ENCODE peak calls at places on chromosomes 3 and 15, in six cellular contexts. One of them, this sample, is unnamed.

GRCh38 chr15:29090617-29091466 is 178.8 kb downstream of the NSMCE3 start:
- DNase-seq in effector CD4-positive, alpha-beta T cell: peak
- DNase-seq in neuronal stem cell: no peak
- DNase-seq in CD4-positive, alpha-beta T cell: peak
- DNase-seq in iPS-NIHi11: peak
- DNase-seq in posterior vena cava: peak
- DNase-seq in this sample: no peak

GRCh38 chr15:60362318-60363023 is 35.3 kb downstream of the ANXA2 start:
- DNase-seq in effector CD4-positive, alpha-beta T cell: no peak
- DNase-seq in neuronal stem cell: no peak
- DNase-seq in CD4-positive, alpha-beta T cell: no peak
- DNase-seq in iPS-NIHi11: no peak
- DNase-seq in posterior vena cava: no peak
- DNase-seq in this sample: no peak

GRCh38 chr15:47897525-47897924 is 180.2 kb downstream of the SEMA6D start:
- DNase-seq in effector CD4-positive, alpha-beta T cell: no peak
- DNase-seq in neuronal stem cell: no peak
- DNase-seq in CD4-positive, alpha-beta T cell: no peak
- DNase-seq in iPS-NIHi11: no peak
- DNase-seq in posterior vena cava: no peak
- DNase-seq in this sample: no peak

GRCh38 chr3:33557829-33558228 is 117.6 kb upstream of the UBP1 start:
- DNase-seq in effector CD4-positive, alpha-beta T cell: no peak
- DNase-seq in neuronal stem cell: no peak
- DNase-seq in CD4-positive, alpha-beta T cell: no peak
- DNase-seq in iPS-NIHi11: no peak
- DNase-seq in posterior vena cava: no peak
- DNase-seq in this sample: no peak

GRCh38 chr3:112470791-112471190 is 28.5 kb downstream of the BTLA start:
- DNase-seq in effector CD4-positive, alpha-beta T cell: no peak
- DNase-seq in neuronal stem cell: no peak
- DNase-seq in CD4-positive, alpha-beta T cell: no peak
- DNase-seq in iPS-NIHi11: no peak
- DNase-seq in posterior vena cava: no peak
- DNase-seq in this sample: no peak

GRCh38 chr15:72203507-72203837 is 5.9 kb upstream of the GRAMD2A start:
- DNase-seq in effector CD4-positive, alpha-beta T cell: no peak
- DNase-seq in neuronal stem cell: no peak
- DNase-seq in CD4-positive, alpha-beta T cell: no peak
- DNase-seq in iPS-NIHi11: no peak
- DNase-seq in posterior vena cava: no peak
- DNase-seq in this sample: peak

GRCh38 chr3:45657853-45658252 is 31.3 kb upstream of the SACM1L start:
- DNase-seq in effector CD4-positive, alpha-beta T cell: no peak
- DNase-seq in neuronal stem cell: no peak
- DNase-seq in CD4-positive, alpha-beta T cell: no peak
- DNase-seq in iPS-NIHi11: no peak
- DNase-seq in posterior vena cava: no peak
- DNase-seq in this sample: no peak

GRCh38 chr3:39466988-39467387 is 492 bp upstream of the MOBP start:
- DNase-seq in effector CD4-positive, alpha-beta T cell: no peak
- DNase-seq in neuronal stem cell: no peak
- DNase-seq in CD4-positive, alpha-beta T cell: no peak
- DNase-seq in iPS-NIHi11: no peak
- DNase-seq in posterior vena cava: no peak
- DNase-seq in this sample: no peak

GRCh38 chr3:14989943-14990753 is 42.8 kb downstream of the NR2C2 start:
- DNase-seq in effector CD4-positive, alpha-beta T cell: no peak
- DNase-seq in neuronal stem cell: no peak
- DNase-seq in CD4-positive, alpha-beta T cell: no peak
- DNase-seq in iPS-NIHi11: peak
- DNase-seq in posterior vena cava: no peak
- DNase-seq in this sample: peak

GRCh38 chr3:52446631-52447511 is 2.0 kb upstream of the SEMA3G start:
- DNase-seq in effector CD4-positive, alpha-beta T cell: peak
- DNase-seq in neuronal stem cell: peak
- DNase-seq in CD4-positive, alpha-beta T cell: peak
- DNase-seq in iPS-NIHi11: peak
- DNase-seq in posterior vena cava: no peak
- DNase-seq in this sample: peak

GRCh38 chr3:102718651-102719050 is 283.8 kb downstream of the ZPLD1 start:
- DNase-seq in effector CD4-positive, alpha-beta T cell: no peak
- DNase-seq in neuronal stem cell: no peak
- DNase-seq in CD4-positive, alpha-beta T cell: no peak
- DNase-seq in iPS-NIHi11: no peak
- DNase-seq in posterior vena cava: no peak
- DNase-seq in this sample: no peak

GRCh38 chr3:42807929-42808328 is 1.3 kb upstream of the ACKR2 start:
- DNase-seq in effector CD4-positive, alpha-beta T cell: no peak
- DNase-seq in neuronal stem cell: no peak
- DNase-seq in CD4-positive, alpha-beta T cell: no peak
- DNase-seq in iPS-NIHi11: no peak
- DNase-seq in posterior vena cava: no peak
- DNase-seq in this sample: no peak

GRCh38 chr3:50658416-50658815 is 16.3 kb upstream of the DOCK3 start:
- DNase-seq in effector CD4-positive, alpha-beta T cell: no peak
- DNase-seq in neuronal stem cell: no peak
- DNase-seq in CD4-positive, alpha-beta T cell: no peak
- DNase-seq in iPS-NIHi11: no peak
- DNase-seq in posterior vena cava: peak
- DNase-seq in this sample: no peak

GRCh38 chr3:4524423-4524769 is 31.2 kb downstream of the ITPR1 start:
- DNase-seq in effector CD4-positive, alpha-beta T cell: no peak
- DNase-seq in neuronal stem cell: no peak
- DNase-seq in CD4-positive, alpha-beta T cell: no peak
- DNase-seq in iPS-NIHi11: no peak
- DNase-seq in posterior vena cava: no peak
- DNase-seq in this sample: peak

GRCh38 chr15:48888836-48889235 is 10.9 kb downstream of the EID1 start:
- DNase-seq in effector CD4-positive, alpha-beta T cell: no peak
- DNase-seq in neuronal stem cell: no peak
- DNase-seq in CD4-positive, alpha-beta T cell: no peak
- DNase-seq in iPS-NIHi11: no peak
- DNase-seq in posterior vena cava: no peak
- DNase-seq in this sample: no peak

GRCh38 chr3:184003187-184003967 is 14.3 kb downstream of the ABCC5 start:
- DNase-seq in effector CD4-positive, alpha-beta T cell: no peak
- DNase-seq in neuronal stem cell: no peak
- DNase-seq in CD4-positive, alpha-beta T cell: no peak
- DNase-seq in iPS-NIHi11: no peak
- DNase-seq in posterior vena cava: no peak
- DNase-seq in this sample: no peak

GRCh38 chr15:64699767-64700388 is 75.5 kb downstream of the RBPMS2 start:
- DNase-seq in effector CD4-positive, alpha-beta T cell: no peak
- DNase-seq in neuronal stem cell: no peak
- DNase-seq in CD4-positive, alpha-beta T cell: no peak
- DNase-seq in iPS-NIHi11: peak
- DNase-seq in posterior vena cava: no peak
- DNase-seq in this sample: peak

GRCh38 chr3:171770689-171771620 is 39.3 kb downstream of the PLD1 start:
- DNase-seq in effector CD4-positive, alpha-beta T cell: no peak
- DNase-seq in neuronal stem cell: no peak
- DNase-seq in CD4-positive, alpha-beta T cell: no peak
- DNase-seq in iPS-NIHi11: peak
- DNase-seq in posterior vena cava: no peak
- DNase-seq in this sample: no peak

GRCh38 chr15:31390777-31391486 is 64.3 kb downstream of the KLF13 start:
- DNase-seq in effector CD4-positive, alpha-beta T cell: no peak
- DNase-seq in neuronal stem cell: no peak
- DNase-seq in CD4-positive, alpha-beta T cell: no peak
- DNase-seq in iPS-NIHi11: no peak
- DNase-seq in posterior vena cava: peak
- DNase-seq in this sample: no peak

GRCh38 chr3:126543457-126544090 is 15.2 kb downstream of the C3orf22 start:
- DNase-seq in effector CD4-positive, alpha-beta T cell: no peak
- DNase-seq in neuronal stem cell: no peak
- DNase-seq in CD4-positive, alpha-beta T cell: no peak
- DNase-seq in iPS-NIHi11: no peak
- DNase-seq in posterior vena cava: peak
- DNase-seq in this sample: peak

GRCh38 chr15:65939901-65940617 is 70.8 kb downstream of the RAB11A start:
- DNase-seq in effector CD4-positive, alpha-beta T cell: no peak
- DNase-seq in neuronal stem cell: no peak
- DNase-seq in CD4-positive, alpha-beta T cell: no peak
- DNase-seq in iPS-NIHi11: no peak
- DNase-seq in posterior vena cava: no peak
- DNase-seq in this sample: no peak

GRCh38 chr3:70982700-70983140 is 600.8 kb downstream of the FOXP1 start:
- DNase-seq in effector CD4-positive, alpha-beta T cell: no peak
- DNase-seq in neuronal stem cell: no peak
- DNase-seq in CD4-positive, alpha-beta T cell: no peak
- DNase-seq in iPS-NIHi11: peak
- DNase-seq in posterior vena cava: peak
- DNase-seq in this sample: peak

GRCh38 chr3:16817201-16817600 is 67.6 kb upstream of the PLCL2 start:
- DNase-seq in effector CD4-positive, alpha-beta T cell: no peak
- DNase-seq in neuronal stem cell: no peak
- DNase-seq in CD4-positive, alpha-beta T cell: no peak
- DNase-seq in iPS-NIHi11: no peak
- DNase-seq in posterior vena cava: no peak
- DNase-seq in this sample: no peak

GRCh38 chr3:39295184-39295775 is 15.4 kb upstream of the CX3CR1 start:
- DNase-seq in effector CD4-positive, alpha-beta T cell: no peak
- DNase-seq in neuronal stem cell: no peak
- DNase-seq in CD4-positive, alpha-beta T cell: no peak
- DNase-seq in iPS-NIHi11: no peak
- DNase-seq in posterior vena cava: no peak
- DNase-seq in this sample: no peak

GRCh38 chr15:101171954-101172353 is 79.9 kb downstream of the CHSY1 start:
- DNase-seq in effector CD4-positive, alpha-beta T cell: no peak
- DNase-seq in neuronal stem cell: no peak
- DNase-seq in CD4-positive, alpha-beta T cell: no peak
- DNase-seq in iPS-NIHi11: no peak
- DNase-seq in posterior vena cava: no peak
- DNase-seq in this sample: no peak

GRCh38 chr15:70906842-70907241 is 14.2 kb downstream of the LRRC49 start:
- DNase-seq in effector CD4-positive, alpha-beta T cell: no peak
- DNase-seq in neuronal stem cell: no peak
- DNase-seq in CD4-positive, alpha-beta T cell: no peak
- DNase-seq in iPS-NIHi11: no peak
- DNase-seq in posterior vena cava: no peak
- DNase-seq in this sample: no peak

GRCh38 chr3:40913641-40914040 is 285.7 kb upstream of the CTNNB1 start:
- DNase-seq in effector CD4-positive, alpha-beta T cell: no peak
- DNase-seq in neuronal stem cell: no peak
- DNase-seq in CD4-positive, alpha-beta T cell: no peak
- DNase-seq in iPS-NIHi11: no peak
- DNase-seq in posterior vena cava: no peak
- DNase-seq in this sample: no peak

GRCh38 chr3:72310028-72310987 is 525.4 kb upstream of the PROK2 start:
- DNase-seq in effector CD4-positive, alpha-beta T cell: no peak
- DNase-seq in neuronal stem cell: no peak
- DNase-seq in CD4-positive, alpha-beta T cell: no peak
- DNase-seq in iPS-NIHi11: no peak
- DNase-seq in posterior vena cava: no peak
- DNase-seq in this sample: peak

GRCh38 chr3:23960649-23961048 is 15.6 kb downstream of the NR1D2 start:
- DNase-seq in effector CD4-positive, alpha-beta T cell: no peak
- DNase-seq in neuronal stem cell: no peak
- DNase-seq in CD4-positive, alpha-beta T cell: no peak
- DNase-seq in iPS-NIHi11: no peak
- DNase-seq in posterior vena cava: no peak
- DNase-seq in this sample: no peak

GRCh38 chr3:65339160-65339559 is 651.4 kb upstream of the ADAMTS9 start:
- DNase-seq in effector CD4-positive, alpha-beta T cell: no peak
- DNase-seq in neuronal stem cell: no peak
- DNase-seq in CD4-positive, alpha-beta T cell: no peak
- DNase-seq in iPS-NIHi11: no peak
- DNase-seq in posterior vena cava: no peak
- DNase-seq in this sample: no peak

GRCh38 chr3:150545419-150546225 is 674 bp downstream of the SERP1 start:
- DNase-seq in effector CD4-positive, alpha-beta T cell: peak
- DNase-seq in neuronal stem cell: peak
- DNase-seq in CD4-positive, alpha-beta T cell: peak
- DNase-seq in iPS-NIHi11: peak
- DNase-seq in posterior vena cava: peak
- DNase-seq in this sample: no peak

This sample was measured in right cardiac atrium.